ENCODE peak calls at places on chromosomes 7 and 10, in four cellular contexts. V is psoas muscle; P is CD8-positive, alpha-beta T cell; F is aorta. N is an unnamed sample.

GRCh38 chr10:7563368-7563767 is 103.4 kb downstream of the ITIH5 start:
- DNase-seq in V (no peak), P (no peak), F (no peak), N (no peak)

GRCh38 chr10:27319752-27320561 is 79.4 kb upstream of the ACBD5 start:
- DNase-seq in V (peak; percentile 64), P (peak; percentile 11), F (peak; percentile 86), N (no peak)

GRCh38 chr7:128939075-128939860 is 1.5 kb downstream of the IRF5 start:
- DNase-seq in V (no peak), P (no peak), F (no peak), N (no peak)

GRCh38 chr10:97355571-97355975 is 21.0 kb upstream of the FRAT2 start:
- DNase-seq in V (no peak), P (no peak), F (no peak), N (peak; percentile 22)

GRCh38 chr7:44565097-44565794 is 8.5 kb downstream of the DDX56 start:
- DNase-seq in V (peak; percentile 71), P (peak; percentile 67), F (peak; percentile 88), N (peak; percentile 72)

GRCh38 chr7:24896031-24896433 is 83.9 kb downstream of the OSBPL3 start:
- DNase-seq in V (no peak), P (no peak), F (no peak), N (no peak)

GRCh38 chr7:156610601-156611000 is 30.0 kb upstream of the RNF32 start:
- DNase-seq in V (no peak), P (no peak), F (no peak), N (no peak)

GRCh38 chr7:50733552-50733951 is 49.1 kb downstream of the GRB10 start:
- DNase-seq in V (no peak), P (no peak), F (peak; percentile 43), N (no peak)

GRCh38 chr7:103343758-103344452 is 662 bp downstream of the DNAJC2 start:
- DNase-seq in V (peak; percentile 17), P (peak; percentile 33), F (no peak), N (no peak)

GRCh38 chr10:7622969-7623368 is 43.8 kb downstream of the ITIH5 start:
- DNase-seq in V (no peak), P (no peak), F (no peak), N (no peak)

GRCh38 chr10:8056378-8056777 is 1.9 kb downstream of the GATA3 start:
- DNase-seq in V (no peak), P (no peak), F (no peak), N (peak; percentile 6)

GRCh38 chr7:128215739-128216138 is 25.3 kb upstream of the LEP start:
- DNase-seq in V (no peak), P (no peak), F (peak; percentile 40), N (no peak)

GRCh38 chr7:98021588-98022351 is 31.8 kb upstream of the OCM2 start:
- DNase-seq in V (peak; percentile 65), P (peak; percentile 87), F (peak; percentile 93), N (peak; percentile 66)

GRCh38 chr10:100338434-100339036 is 8.5 kb upstream of the SCD start:
- DNase-seq in V (peak; percentile 71), P (peak; percentile 84), F (peak; percentile 90), N (peak; percentile 74)

GRCh38 chr10:102601639-102602038 is 42.6 kb upstream of the TRIM8 start:
- DNase-seq in V (no peak), P (no peak), F (peak; percentile 51), N (no peak)

GRCh38 chr7:147419001-147419400 is 1171.6 kb upstream of the C7orf33 start:
- DNase-seq in V (no peak), P (no peak), F (no peak), N (no peak)

GRCh38 chr7:76394962-76395361 is 14.5 kb downstream of the SSC4D start:
- DNase-seq in V (no peak), P (no peak), F (peak; percentile 76), N (no peak)

GRCh38 chr7:25496394-25497103 is 268.3 kb upstream of the NPVF start:
- DNase-seq in V (no peak), P (no peak), F (no peak), N (no peak)

GRCh38 chr7:158812684-158813083 is 16.6 kb downstream of the ESYT2 start:
- DNase-seq in V (no peak), P (peak; percentile 74), F (no peak), N (peak; percentile 96)

DNA sequence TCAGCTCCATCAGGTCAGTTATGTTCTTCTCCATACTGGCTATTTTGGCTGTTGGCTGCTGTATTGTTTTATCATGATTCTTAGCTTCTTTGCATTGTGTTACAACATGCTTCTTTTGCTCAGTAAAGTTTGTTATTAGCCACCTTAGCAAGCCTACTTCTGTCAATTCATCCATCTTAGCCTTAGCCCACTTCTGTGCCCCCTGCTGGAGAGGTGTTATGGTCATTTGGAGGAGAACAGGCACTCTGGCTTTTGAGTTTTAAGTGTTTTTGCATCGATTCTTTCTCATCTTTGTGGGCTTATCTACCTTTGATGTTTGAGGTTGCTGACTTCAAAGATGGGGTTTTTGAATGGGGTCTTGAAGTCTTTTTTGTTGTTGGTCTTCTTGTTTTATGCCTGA is 204.6 kb upstream of the FOXP2 start:
- DNase-seq in V (no peak), P (no peak), F (no peak), N (no peak)
- H3K4me1 ChIP-seq in V (peaks cover 6% of the 10 kb centered on the region), P (no peaks in the 10 kb centered on the region), F (no peaks in the 10 kb centered on the region), N (no peaks in the 10 kb centered on the region)

GRCh38 chr7:69652947-69653701 is 54.8 kb downstream of the AUTS2 start:
- DNase-seq in V (no peak), P (no peak), F (no peak), N (no peak)
- H3K27ac ChIP-seq in V (no peak overlapping the region), P (no peak overlapping the region), F (no peak overlapping the region), N (no peak overlapping the region)

GRCh38 chr7:39355664-39356063 is 210.5 kb upstream of the YAE1 start:
- DNase-seq in V (no peak), P (no peak), F (no peak), N (no peak)
- H3K4me1 ChIP-seq in V (no peaks in the 10 kb centered on the region), P (no peaks in the 10 kb centered on the region), F (no peaks in the 10 kb centered on the region), N (no peaks in the 10 kb centered on the region)

GRCh38 chr10:81873231-81873931 is 1.6 kb upstream of the NRG3 start:
- DNase-seq in V (no peak), P (no peak), F (no peak), N (no peak)

GRCh38 chr10:81874878-81875679 is at the start of gene NRG3:
- DNase-seq in V (no peak), P (no peak), F (no peak), N (no peak)

GRCh38 chr10:81875680-81876252 is 772 bp downstream of the NRG3 start:
- DNase-seq in V (no peak), P (no peak), F (no peak), N (no peak)

GRCh38 chr10:81872206-81872605 is 2.8 kb upstream of the NRG3 start:
- DNase-seq in V (no peak), P (no peak), F (no peak), N (no peak)

GRCh38 chr10:81873932-81874816 is 820 bp upstream of the NRG3 start:
- DNase-seq in V (peak; percentile 34), P (no peak), F (peak; percentile 76), N (no peak)
- H3K27ac ChIP-seq in V (no peak overlapping the region), P (no peak overlapping the region), F (no peak overlapping the region), N (no peak overlapping the region)